ENCODE peak calls at places on chromosomes 6 and 20, in eight cellular contexts. One of them, this sample, is unnamed.

GRCh38 chr6:23531666-23532065 is 594.3 kb upstream of the NRSN1 start:
- DNase-seq in hypothalamus: no peak
- DNase-seq in D341Med: no peak
- DNase-seq in nephron progenitor cell: no peak
- DNase-seq in NCI-H2171 treated with DMSO at 0.1 percent for 48 hours: no peak
- DNase-seq in NCI-H774: no peak
- DNase-seq in brain microvascular endothelial cell: no peak
- DNase-seq in effector CD4-positive, alpha-beta T cell: no peak
- DNase-seq in this sample: no peak

GRCh38 chr20:17995967-17996819 is 27.4 kb downstream of the MGME1 start:
- DNase-seq in hypothalamus: no peak
- DNase-seq in D341Med: peak
- DNase-seq in nephron progenitor cell: no peak
- DNase-seq in NCI-H2171 treated with DMSO at 0.1 percent for 48 hours: peak
- DNase-seq in NCI-H774: no peak
- DNase-seq in brain microvascular endothelial cell: peak
- DNase-seq in effector CD4-positive, alpha-beta T cell: peak
- DNase-seq in this sample: peak

GRCh38 chr6:20900396-20901160 is 366.3 kb downstream of the CDKAL1 start:
- DNase-seq in hypothalamus: no peak
- DNase-seq in D341Med: no peak
- DNase-seq in nephron progenitor cell: no peak
- DNase-seq in NCI-H2171 treated with DMSO at 0.1 percent for 48 hours: peak
- DNase-seq in NCI-H774: no peak
- DNase-seq in brain microvascular endothelial cell: no peak
- DNase-seq in effector CD4-positive, alpha-beta T cell: no peak
- DNase-seq in this sample: no peak

GRCh38 chr6:143061597-143062385 is 1.1 kb downstream of the AIG1 start:
- DNase-seq in hypothalamus: no peak
- DNase-seq in D341Med: no peak
- DNase-seq in nephron progenitor cell: no peak
- DNase-seq in NCI-H2171 treated with DMSO at 0.1 percent for 48 hours: no peak
- DNase-seq in NCI-H774: no peak
- DNase-seq in brain microvascular endothelial cell: no peak
- DNase-seq in effector CD4-positive, alpha-beta T cell: no peak
- DNase-seq in this sample: peak

GRCh38 chr6:3120765-3121089 is 2.2 kb downstream of the BPHL start:
- DNase-seq in hypothalamus: no peak
- DNase-seq in D341Med: no peak
- DNase-seq in nephron progenitor cell: no peak
- DNase-seq in NCI-H2171 treated with DMSO at 0.1 percent for 48 hours: no peak
- DNase-seq in NCI-H774: no peak
- DNase-seq in brain microvascular endothelial cell: no peak
- DNase-seq in effector CD4-positive, alpha-beta T cell: no peak
- DNase-seq in this sample: no peak

GRCh38 chr20:47627540-47627939 is 125.9 kb downstream of the NCOA3 start:
- DNase-seq in hypothalamus: no peak
- DNase-seq in D341Med: no peak
- DNase-seq in nephron progenitor cell: no peak
- DNase-seq in NCI-H2171 treated with DMSO at 0.1 percent for 48 hours: no peak
- DNase-seq in NCI-H774: no peak
- DNase-seq in brain microvascular endothelial cell: no peak
- DNase-seq in effector CD4-positive, alpha-beta T cell: no peak
- DNase-seq in this sample: no peak

GRCh38 chr6:158849899-158850806 is 31.0 kb upstream of the EZR start:
- DNase-seq in hypothalamus: no peak
- DNase-seq in D341Med: no peak
- DNase-seq in nephron progenitor cell: no peak
- DNase-seq in NCI-H2171 treated with DMSO at 0.1 percent for 48 hours: peak
- DNase-seq in NCI-H774: peak
- DNase-seq in brain microvascular endothelial cell: peak
- DNase-seq in effector CD4-positive, alpha-beta T cell: peak
- DNase-seq in this sample: peak

GRCh38 chr6:7901780-7902179 is 8.8 kb downstream of the TXNDC5 start:
- DNase-seq in hypothalamus: no peak
- DNase-seq in D341Med: no peak
- DNase-seq in nephron progenitor cell: no peak
- DNase-seq in NCI-H2171 treated with DMSO at 0.1 percent for 48 hours: no peak
- DNase-seq in NCI-H774: no peak
- DNase-seq in brain microvascular endothelial cell: no peak
- DNase-seq in effector CD4-positive, alpha-beta T cell: no peak
- DNase-seq in this sample: no peak

GRCh38 chr6:3119040-3119723 is 671 bp downstream of the BPHL start:
- DNase-seq in hypothalamus: no peak
- DNase-seq in D341Med: no peak
- DNase-seq in nephron progenitor cell: no peak
- DNase-seq in NCI-H2171 treated with DMSO at 0.1 percent for 48 hours: peak
- DNase-seq in NCI-H774: peak
- DNase-seq in brain microvascular endothelial cell: peak
- DNase-seq in effector CD4-positive, alpha-beta T cell: peak
- DNase-seq in this sample: peak

GRCh38 chr6:38604700-38605099 is 35.0 kb downstream of the BTBD9 start:
- DNase-seq in hypothalamus: no peak
- DNase-seq in D341Med: no peak
- DNase-seq in nephron progenitor cell: no peak
- DNase-seq in NCI-H2171 treated with DMSO at 0.1 percent for 48 hours: no peak
- DNase-seq in NCI-H774: no peak
- DNase-seq in brain microvascular endothelial cell: peak
- DNase-seq in effector CD4-positive, alpha-beta T cell: no peak
- DNase-seq in this sample: no peak

GRCh38 chr6:134472661-134473060 is 154.7 kb upstream of the SGK1 start:
- DNase-seq in hypothalamus: no peak
- DNase-seq in D341Med: no peak
- DNase-seq in nephron progenitor cell: no peak
- DNase-seq in NCI-H2171 treated with DMSO at 0.1 percent for 48 hours: no peak
- DNase-seq in NCI-H774: no peak
- DNase-seq in brain microvascular endothelial cell: no peak
- DNase-seq in effector CD4-positive, alpha-beta T cell: no peak
- DNase-seq in this sample: no peak

GRCh38 chr6:35181933-35182612 is 31.7 kb upstream of the SCUBE3 start:
- DNase-seq in hypothalamus: no peak
- DNase-seq in D341Med: peak
- DNase-seq in nephron progenitor cell: no peak
- DNase-seq in NCI-H2171 treated with DMSO at 0.1 percent for 48 hours: peak
- DNase-seq in NCI-H774: no peak
- DNase-seq in brain microvascular endothelial cell: peak
- DNase-seq in effector CD4-positive, alpha-beta T cell: no peak
- DNase-seq in this sample: peak

GRCh38 chr6:124722479-124722878 is 239.8 kb upstream of the RNF217 start:
- DNase-seq in hypothalamus: no peak
- DNase-seq in D341Med: no peak
- DNase-seq in nephron progenitor cell: no peak
- DNase-seq in NCI-H2171 treated with DMSO at 0.1 percent for 48 hours: no peak
- DNase-seq in NCI-H774: no peak
- DNase-seq in brain microvascular endothelial cell: no peak
- DNase-seq in effector CD4-positive, alpha-beta T cell: no peak
- DNase-seq in this sample: no peak

GRCh38 chr20:33687370-33687915 is 1.3 kb upstream of the E2F1 start:
- DNase-seq in hypothalamus: no peak
- DNase-seq in D341Med: no peak
- DNase-seq in nephron progenitor cell: no peak
- DNase-seq in NCI-H2171 treated with DMSO at 0.1 percent for 48 hours: no peak
- DNase-seq in NCI-H774: no peak
- DNase-seq in brain microvascular endothelial cell: peak
- DNase-seq in effector CD4-positive, alpha-beta T cell: no peak
- DNase-seq in this sample: no peak

GRCh38 chr6:158496700-158497099 is 63.2 kb upstream of the TMEM181 start:
- DNase-seq in hypothalamus: no peak
- DNase-seq in D341Med: no peak
- DNase-seq in nephron progenitor cell: no peak
- DNase-seq in NCI-H2171 treated with DMSO at 0.1 percent for 48 hours: no peak
- DNase-seq in NCI-H774: no peak
- DNase-seq in brain microvascular endothelial cell: no peak
- DNase-seq in effector CD4-positive, alpha-beta T cell: no peak
- DNase-seq in this sample: no peak

GRCh38 chr6:96811136-96811535 is 26.1 kb downstream of the GPR63 start:
- DNase-seq in hypothalamus: no peak
- DNase-seq in D341Med: no peak
- DNase-seq in nephron progenitor cell: no peak
- DNase-seq in NCI-H2171 treated with DMSO at 0.1 percent for 48 hours: no peak
- DNase-seq in NCI-H774: no peak
- DNase-seq in brain microvascular endothelial cell: peak
- DNase-seq in effector CD4-positive, alpha-beta T cell: no peak
- DNase-seq in this sample: no peak

GRCh38 chr20:45098096-45098773 is 2.7 kb downstream of the KCNS1 start:
- DNase-seq in hypothalamus: no peak
- DNase-seq in D341Med: no peak
- DNase-seq in nephron progenitor cell: peak
- DNase-seq in NCI-H2171 treated with DMSO at 0.1 percent for 48 hours: no peak
- DNase-seq in NCI-H774: no peak
- DNase-seq in brain microvascular endothelial cell: peak
- DNase-seq in effector CD4-positive, alpha-beta T cell: no peak
- DNase-seq in this sample: no peak

GRCh38 chr6:42984924-42985475 is 630 bp downstream of the PPP2R5D start:
- DNase-seq in hypothalamus: no peak
- DNase-seq in D341Med: peak
- DNase-seq in nephron progenitor cell: peak
- DNase-seq in NCI-H2171 treated with DMSO at 0.1 percent for 48 hours: no peak
- DNase-seq in NCI-H774: no peak
- DNase-seq in brain microvascular endothelial cell: no peak
- DNase-seq in effector CD4-positive, alpha-beta T cell: no peak
- DNase-seq in this sample: no peak

GRCh38 chr20:35731469-35731788 is 10.6 kb downstream of the RBM39 start:
- DNase-seq in hypothalamus: no peak
- DNase-seq in D341Med: no peak
- DNase-seq in nephron progenitor cell: no peak
- DNase-seq in NCI-H2171 treated with DMSO at 0.1 percent for 48 hours: no peak
- DNase-seq in NCI-H774: no peak
- DNase-seq in brain microvascular endothelial cell: no peak
- DNase-seq in effector CD4-positive, alpha-beta T cell: no peak
- DNase-seq in this sample: no peak

GRCh38 chr20:32599783-32600340 is 14.7 kb upstream of the NOL4L start:
- DNase-seq in hypothalamus: no peak
- DNase-seq in D341Med: no peak
- DNase-seq in nephron progenitor cell: no peak
- DNase-seq in NCI-H2171 treated with DMSO at 0.1 percent for 48 hours: no peak
- DNase-seq in NCI-H774: no peak
- DNase-seq in brain microvascular endothelial cell: no peak
- DNase-seq in effector CD4-positive, alpha-beta T cell: no peak
- DNase-seq in this sample: no peak

GRCh38 chr6:147169529-147169928 is 34.7 kb upstream of the STXBP5 start:
- DNase-seq in hypothalamus: no peak
- DNase-seq in D341Med: no peak
- DNase-seq in nephron progenitor cell: no peak
- DNase-seq in NCI-H2171 treated with DMSO at 0.1 percent for 48 hours: no peak
- DNase-seq in NCI-H774: no peak
- DNase-seq in brain microvascular endothelial cell: no peak
- DNase-seq in effector CD4-positive, alpha-beta T cell: no peak
- DNase-seq in this sample: no peak

GRCh38 chr6:157976345-157977175 is 5.1 kb upstream of the SYNJ2 start:
- DNase-seq in hypothalamus: no peak
- DNase-seq in D341Med: no peak
- DNase-seq in nephron progenitor cell: no peak
- DNase-seq in NCI-H2171 treated with DMSO at 0.1 percent for 48 hours: no peak
- DNase-seq in NCI-H774: no peak
- DNase-seq in brain microvascular endothelial cell: no peak
- DNase-seq in effector CD4-positive, alpha-beta T cell: no peak
- DNase-seq in this sample: no peak

GRCh38 chr20:52746190-52746589 is 226.0 kb upstream of the TSHZ2 start:
- DNase-seq in hypothalamus: no peak
- DNase-seq in D341Med: no peak
- DNase-seq in nephron progenitor cell: no peak
- DNase-seq in NCI-H2171 treated with DMSO at 0.1 percent for 48 hours: no peak
- DNase-seq in NCI-H774: no peak
- DNase-seq in brain microvascular endothelial cell: no peak
- DNase-seq in effector CD4-positive, alpha-beta T cell: no peak
- DNase-seq in this sample: no peak

GRCh38 chr20:59023616-59024015 is 4.4 kb downstream of the TUBB1 start:
- DNase-seq in hypothalamus: no peak
- DNase-seq in D341Med: no peak
- DNase-seq in nephron progenitor cell: no peak
- DNase-seq in NCI-H2171 treated with DMSO at 0.1 percent for 48 hours: no peak
- DNase-seq in NCI-H774: no peak
- DNase-seq in brain microvascular endothelial cell: no peak
- DNase-seq in effector CD4-positive, alpha-beta T cell: no peak
- DNase-seq in this sample: no peak

GRCh38 chr20:8428988-8429387 is 296.9 kb downstream of the PLCB1 start:
- DNase-seq in hypothalamus: no peak
- DNase-seq in D341Med: no peak
- DNase-seq in nephron progenitor cell: no peak
- DNase-seq in NCI-H2171 treated with DMSO at 0.1 percent for 48 hours: no peak
- DNase-seq in NCI-H774: no peak
- DNase-seq in brain microvascular endothelial cell: no peak
- DNase-seq in effector CD4-positive, alpha-beta T cell: no peak
- DNase-seq in this sample: no peak

GRCh38 chr6:156910938-156911337 is 133.8 kb downstream of the ARID1B start:
- DNase-seq in hypothalamus: no peak
- DNase-seq in D341Med: no peak
- DNase-seq in nephron progenitor cell: no peak
- DNase-seq in NCI-H2171 treated with DMSO at 0.1 percent for 48 hours: no peak
- DNase-seq in NCI-H774: no peak
- DNase-seq in brain microvascular endothelial cell: no peak
- DNase-seq in effector CD4-positive, alpha-beta T cell: no peak
- DNase-seq in this sample: no peak

GRCh38 chr6:142523485-142523884 is 221.7 kb downstream of the ADGRG6 start:
- DNase-seq in hypothalamus: no peak
- DNase-seq in D341Med: no peak
- DNase-seq in nephron progenitor cell: no peak
- DNase-seq in NCI-H2171 treated with DMSO at 0.1 percent for 48 hours: no peak
- DNase-seq in NCI-H774: peak
- DNase-seq in brain microvascular endothelial cell: no peak
- DNase-seq in effector CD4-positive, alpha-beta T cell: no peak
- DNase-seq in this sample: no peak

GRCh38 chr6:89643411-89643810 is 4.9 kb upstream of the LYRM2 start:
- DNase-seq in hypothalamus: no peak
- DNase-seq in D341Med: no peak
- DNase-seq in nephron progenitor cell: no peak
- DNase-seq in NCI-H2171 treated with DMSO at 0.1 percent for 48 hours: no peak
- DNase-seq in NCI-H774: no peak
- DNase-seq in brain microvascular endothelial cell: no peak
- DNase-seq in effector CD4-positive, alpha-beta T cell: no peak
- DNase-seq in this sample: no peak

GRCh38 chr20:63973636-63974401 is 4.1 kb upstream of the ZNF512B start:
- DNase-seq in hypothalamus: peak
- DNase-seq in D341Med: peak
- DNase-seq in nephron progenitor cell: peak
- DNase-seq in NCI-H2171 treated with DMSO at 0.1 percent for 48 hours: peak
- DNase-seq in NCI-H774: peak
- DNase-seq in brain microvascular endothelial cell: peak
- DNase-seq in effector CD4-positive, alpha-beta T cell: peak
- DNase-seq in this sample: peak

GRCh38 chr6:76694779-76695178 is 622.3 kb upstream of the IMPG1 start:
- DNase-seq in hypothalamus: no peak
- DNase-seq in D341Med: no peak
- DNase-seq in nephron progenitor cell: no peak
- DNase-seq in NCI-H2171 treated with DMSO at 0.1 percent for 48 hours: no peak
- DNase-seq in NCI-H774: no peak
- DNase-seq in brain microvascular endothelial cell: no peak
- DNase-seq in effector CD4-positive, alpha-beta T cell: no peak
- DNase-seq in this sample: no peak

GRCh38 chr6:17300637-17301036 is 19.5 kb downstream of the RBM24 start:
- DNase-seq in hypothalamus: no peak
- DNase-seq in D341Med: no peak
- DNase-seq in nephron progenitor cell: no peak
- DNase-seq in NCI-H2171 treated with DMSO at 0.1 percent for 48 hours: no peak
- DNase-seq in NCI-H774: no peak
- DNase-seq in brain microvascular endothelial cell: no peak
- DNase-seq in effector CD4-positive, alpha-beta T cell: no peak
- DNase-seq in this sample: no peak

GRCh38 chr6:164069352-164070022 is 655.0 kb downstream of the QKI start:
- DNase-seq in hypothalamus: peak
- DNase-seq in D341Med: no peak
- DNase-seq in nephron progenitor cell: no peak
- DNase-seq in NCI-H2171 treated with DMSO at 0.1 percent for 48 hours: no peak
- DNase-seq in NCI-H774: no peak
- DNase-seq in brain microvascular endothelial cell: peak
- DNase-seq in effector CD4-positive, alpha-beta T cell: no peak
- DNase-seq in this sample: no peak